ENCODE peak calls at places on chromosome 18, in four cellular contexts. P is K562, C is H1, W is HepG2. O is an unnamed sample.

GRCh38 chr18:1438458-1438910 is 533.8 kb downstream of the ADCYAP1 start:
- DNase-seq in C (no peak), W (no peak), P (no peak), O (peak; percentile 1)

GRCh38 chr18:79560042-79560860 is 119.4 kb upstream of the CTDP1 start:
- DNase-seq in C (no peak), W (no peak), P (no peak), O (no peak)

GRCh38 chr18:59918320-59918755 is 18.5 kb downstream of the PMAIP1 start:
- DNase-seq in C (no peak), W (no peak), P (peak; percentile 39), O (peak; percentile 31)

GRCh38 chr18:741931-742512 is 29.6 kb upstream of the ENOSF1 start:
- DNase-seq in P (peak; percentile 64), W (peak; percentile 36), C (no peak), O (peak; percentile 47)

GRCh38 chr18:448116-448515 is 52.4 kb downstream of the COLEC12 start:
- DNase-seq in P (no peak), C (no peak), W (no peak), O (no peak)

GRCh38 chr18:5238371-5238758 is 41.3 kb upstream of the AKAIN1 start:
- DNase-seq in W (peak; percentile 86), C (no peak), P (peak; percentile 57), O (no peak)

GRCh38 chr18:70172225-70172624 is 33.3 kb downstream of the RTTN start:
- DNase-seq in P (no peak), W (no peak), C (no peak), O (peak; percentile 28)

GRCh38 chr18:30211112-30211511 is 831.4 kb downstream of the DSC3 start:
- DNase-seq in W (no peak), C (no peak), P (no peak), O (no peak)

GRCh38 chr18:31102020-31102684 is at the start of gene DSC2:
- DNase-seq in P (peak; percentile 39), C (no peak), W (peak; percentile 61), O (peak; percentile 14)

GRCh38 chr18:48238206-48238605 is 171.0 kb downstream of the ZBTB7C start:
- DNase-seq in P (no peak), W (no peak), C (no peak), O (no peak)

GRCh38 chr18:1774261-1774660 is 797.0 kb downstream of the METTL4 start:
- DNase-seq in C (no peak), W (peak; percentile 16), P (no peak), O (no peak)

GRCh38 chr18:38256366-38256765 is 690.8 kb upstream of the CELF4 start:
- DNase-seq in P (no peak), W (no peak), C (no peak), O (no peak)

GRCh38 chr18:7885763-7886295 is 318.7 kb downstream of the PTPRM start:
- DNase-seq in P (no peak), W (no peak), C (no peak), O (no peak)
- TF ChIP-seq PHF8 in P (no peak), W (no peak), C (no peak), O (no peak)

DNA sequence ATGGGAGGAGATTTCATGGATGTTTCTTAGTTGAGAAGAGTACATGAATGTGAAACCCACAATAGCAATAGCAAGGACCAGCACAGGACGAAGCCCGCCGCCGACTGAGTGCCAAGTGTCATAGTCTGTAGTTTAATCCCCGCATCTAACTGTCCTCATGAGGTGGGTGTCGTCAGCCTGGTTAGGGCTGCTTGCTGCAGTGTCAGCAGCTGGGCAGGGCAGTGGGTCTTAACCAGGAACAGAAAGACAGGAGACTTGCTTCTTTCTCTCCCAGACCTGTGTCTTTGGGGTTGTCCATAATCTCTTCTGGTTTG is 146.6 kb downstream of the VAPA start:
- DNase-seq in C (no peak), P (no peak), W (no peak), O (no peak)
- TF ChIP-seq RAD21 in C (no peak), P (no peak), W (no peak), O (no peak)

DNA sequence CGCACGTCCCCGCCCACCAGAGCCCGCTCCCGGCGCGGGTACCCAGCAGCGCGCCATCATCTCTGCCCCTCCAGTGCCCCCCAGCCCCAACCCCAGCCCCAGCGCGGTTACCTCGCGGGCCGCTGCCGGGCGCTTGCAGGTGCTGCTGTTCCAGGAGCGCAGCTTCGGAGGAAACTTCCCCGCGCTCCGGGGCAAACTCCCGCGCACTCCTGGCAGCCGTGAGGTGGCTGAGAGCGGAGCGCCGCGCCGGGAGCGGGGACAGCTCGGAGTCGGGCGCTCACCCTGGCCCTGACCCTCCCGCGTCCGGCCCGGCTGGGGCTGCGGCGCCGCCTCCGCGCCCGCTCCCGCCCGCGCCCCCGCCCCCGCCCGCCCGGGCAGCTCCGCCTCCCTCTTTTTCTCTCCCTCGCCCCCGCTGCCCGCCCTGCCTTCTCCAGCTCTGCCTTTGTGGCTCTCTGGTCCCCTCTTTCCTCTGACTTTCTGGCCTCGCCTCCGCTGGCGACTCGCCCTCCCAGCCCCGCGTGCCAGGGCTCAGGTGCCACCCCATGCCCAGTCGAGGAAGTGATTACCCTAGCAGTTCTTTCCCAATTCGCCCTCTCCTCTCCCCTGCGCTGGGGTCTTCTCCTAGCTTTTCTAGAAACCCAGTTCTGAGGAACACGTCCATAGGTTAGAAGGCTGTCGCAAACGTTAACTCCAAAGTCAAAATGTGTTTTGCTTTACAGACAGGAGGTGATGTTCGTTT is at the start of gene CHST9:
- DNase-seq in C (no peak), P (no peak), W (no peak), O (no peak)
- TF ChIP-seq PHF8 in C (no peak), P (no peak), W (no peak), O (no peak)

DNA sequence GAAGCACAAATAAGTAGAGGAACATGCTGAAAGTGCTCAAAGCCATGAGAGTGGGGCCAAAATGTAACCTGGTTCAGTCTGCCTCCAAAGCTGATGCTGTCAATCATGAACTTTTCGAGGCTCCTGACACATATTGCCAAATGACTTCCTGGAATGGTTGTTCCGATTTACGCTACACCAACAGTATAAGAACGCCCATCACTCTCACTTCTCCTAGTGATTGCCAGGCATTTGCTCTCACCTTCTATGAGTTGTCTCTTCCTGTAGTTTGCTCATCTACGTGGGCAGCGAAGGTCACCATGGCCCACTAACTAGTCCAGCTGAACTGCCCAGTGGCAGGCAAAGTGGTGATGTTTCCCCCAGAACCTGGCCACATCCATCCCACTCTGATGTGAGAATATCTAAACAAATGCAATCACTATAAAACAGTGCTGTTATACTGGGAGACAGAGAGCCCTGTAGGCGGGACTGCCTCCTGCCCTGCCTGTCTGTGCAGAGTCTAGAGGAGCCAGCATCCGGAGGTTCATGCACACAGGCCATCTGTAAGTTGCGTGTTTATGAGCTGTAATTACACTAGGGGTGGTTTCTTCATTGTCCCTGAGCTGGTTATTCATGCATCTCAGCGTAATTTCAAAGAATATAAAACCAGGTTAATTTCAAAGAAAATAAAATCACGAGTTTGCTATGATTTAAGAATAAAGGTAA is 8.8 kb upstream of the CABLES1 start:
- DNase-seq in W (no peak), P (no peak), C (no peak), O (no peak)
- TF ChIP-seq RAD21 in W (no peak), P (no peak), C (no peak), O (no peak)

DNA sequence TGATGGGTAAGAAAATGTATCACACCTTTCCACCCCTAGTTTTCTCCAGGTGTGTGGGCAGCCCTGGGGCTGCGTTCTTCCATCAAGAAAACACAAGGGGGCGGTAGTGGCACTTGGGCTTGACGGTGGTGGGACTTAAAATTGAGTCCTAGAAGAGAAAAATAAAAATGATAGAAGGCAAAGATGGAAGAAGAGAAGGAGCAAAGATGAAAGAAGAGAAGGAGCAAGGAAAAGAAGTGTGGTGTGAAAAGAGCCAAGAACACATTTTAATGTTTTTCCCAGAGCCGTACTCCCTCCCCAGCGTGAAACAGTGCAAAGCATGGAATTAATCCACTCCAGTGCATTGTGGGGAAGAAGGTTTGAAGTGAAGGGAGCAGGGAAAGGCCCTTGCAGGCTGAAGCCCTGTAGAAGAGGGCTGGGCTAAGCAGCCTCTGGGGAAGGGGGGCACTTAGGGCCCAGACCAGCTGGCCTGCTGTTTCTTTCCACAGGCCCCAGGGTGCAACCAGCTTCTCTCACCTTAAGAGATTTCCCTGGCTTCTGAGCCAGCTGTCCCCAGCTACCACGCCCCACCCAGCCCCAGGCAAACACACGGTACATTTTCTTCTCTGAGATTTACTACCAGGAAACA is 256.8 kb downstream of the RNF152 start:
- DNase-seq in W (peak; percentile 18), C (no peak), P (peak; percentile 35), O (no peak)
- TF ChIP-seq PHF8 in W (no peak), C (no peak), P (no peak), O (no peak)

DNA sequence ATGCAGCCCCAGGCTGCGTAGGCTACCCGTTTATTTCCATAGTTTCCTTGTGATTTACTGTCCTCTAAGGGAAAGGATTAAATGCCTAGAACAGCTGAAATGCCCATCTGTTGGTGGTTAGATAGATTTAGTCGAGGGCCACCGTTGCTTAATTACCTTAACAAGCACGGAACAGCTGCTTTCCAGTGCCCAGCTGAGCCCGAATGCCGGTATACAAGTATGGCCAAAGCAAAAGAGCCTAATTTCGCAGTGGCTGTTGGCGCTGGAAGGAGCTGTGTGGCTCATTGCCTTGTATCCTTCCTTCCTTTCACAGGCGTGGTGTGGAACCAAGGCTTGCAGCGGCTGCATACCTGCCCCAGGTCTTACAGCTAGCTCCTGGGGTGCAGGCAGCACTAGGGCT is 109.1 kb downstream of the CABLES1 start:
- DNase-seq in W (no peak), P (no peak), C (no peak), O (no peak)
- TF ChIP-seq RAD21 in W (no peak), P (no peak), C (no peak), O (no peak)

GRCh38 chr18:24108621-24109020 is 30.2 kb upstream of the CABYR start:
- DNase-seq in C (no peak), W (no peak), P (no peak), O (no peak)

GRCh38 chr18:24114924-24115549 is 23.8 kb upstream of the CABYR start:
- DNase-seq in P (no peak), C (no peak), W (peak; percentile 73), O (no peak)

GRCh38 chr18:24112464-24112863 is 26.4 kb upstream of the CABYR start:
- DNase-seq in W (no peak), P (no peak), C (no peak), O (no peak)

GRCh38 chr18:24112874-24113615 is 25.8 kb upstream of the CABYR start:
- DNase-seq in P (no peak), W (peak; percentile 87), C (no peak), O (peak; percentile 30)

DNA sequence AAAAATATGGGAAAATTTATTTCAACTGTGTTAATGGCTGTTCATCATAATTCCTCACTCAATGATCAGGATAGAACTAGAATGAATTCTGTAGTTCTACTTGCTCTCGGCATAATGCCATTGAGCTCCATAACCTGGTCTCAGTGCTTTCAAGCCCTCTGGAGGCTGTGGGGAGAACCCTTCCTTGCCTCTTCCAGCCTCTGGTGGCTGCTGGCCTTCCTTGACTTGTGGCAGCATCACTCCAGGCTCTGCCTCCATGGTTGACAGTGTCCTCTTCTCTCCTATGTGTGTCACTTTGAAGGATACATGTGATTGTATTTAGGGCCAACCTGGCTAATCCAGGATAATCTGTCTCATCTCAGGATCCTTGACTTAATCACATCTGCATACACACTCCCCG is 26.9 kb upstream of the CABYR start:
- DNase-seq in P (no peak), C (no peak), W (no peak), O (peak; percentile 11)
- TF ChIP-seq PHF8 in P (no peak), C (no peak), W (no peak), O (no peak)

O was measured in A549.